ENCODE peak calls at places on chromosomes 13 and 19, in seven cellular contexts. F is ovary, Z is astrocyte of the spinal cord, R is A673, X is fibroblast of pulmonary artery, B is esophagus squamous epithelium, D is uterus. H is an unnamed sample.

GRCh38 chr19:46746281-46746965 is at the start of gene STRN4:
- DNase-seq in F (peak), Z (no peak), R (peak), X (no peak), B (no peak), D (peak), H (no peak)

GRCh38 chr13:38899581-38899980 is 91.0 kb downstream of the STOML3 start:
- DNase-seq in F (no peak), Z (no peak), R (no peak), X (no peak), B (no peak), D (no peak), H (no peak)

GRCh38 chr13:23477096-23477495 is 43.6 kb upstream of the SACS start:
- DNase-seq in F (no peak), Z (no peak), R (no peak), X (peak), B (no peak), D (no peak), H (no peak)

GRCh38 chr13:109426690-109426990 is 359.7 kb downstream of the IRS2 start:
- DNase-seq in F (no peak), Z (no peak), R (no peak), X (peak), B (no peak), D (no peak), H (no peak)

GRCh38 chr13:71055644-71056043 is 811.4 kb downstream of the DACH1 start:
- DNase-seq in F (no peak), Z (no peak), R (no peak), X (no peak), B (no peak), D (no peak), H (no peak)

GRCh38 chr13:95882121-95882520 is 171.1 kb downstream of the UGGT2 start:
- DNase-seq in F (no peak), Z (no peak), R (no peak), X (no peak), B (no peak), D (no peak), H (no peak)

GRCh38 chr19:41928754-41929535 is 696 bp upstream of the ERFL start:
- DNase-seq in F (no peak), Z (no peak), R (no peak), X (no peak), B (no peak), D (no peak), H (no peak)

GRCh38 chr19:13841339-13842293 is 35.3 kb upstream of the NANOS3 start:
- DNase-seq in F (no peak), Z (peak), R (no peak), X (no peak), B (no peak), D (peak), H (no peak)

GRCh38 chr19:19657397-19657783 is 6.1 kb downstream of the ATP13A1 start:
- DNase-seq in F (peak), Z (no peak), R (peak), X (no peak), B (no peak), D (no peak), H (no peak)

GRCh38 chr19:40908981-40909380 is 26.9 kb upstream of the CYP2A7 start:
- DNase-seq in F (no peak), Z (peak), R (no peak), X (no peak), B (no peak), D (no peak), H (no peak)

GRCh38 chr19:54817670-54818536 is 1.6 kb downstream of the KIR3DL1 start:
- DNase-seq in F (no peak), Z (no peak), R (no peak), X (no peak), B (no peak), D (no peak), H (no peak)

GRCh38 chr13:37736040-37736439 is 133.5 kb downstream of the TRPC4 start:
- DNase-seq in F (no peak), Z (no peak), R (no peak), X (no peak), B (no peak), D (no peak), H (no peak)

GRCh38 chr19:14434543-14435319 is 1.6 kb downstream of the PKN1 start:
- DNase-seq in F (peak), Z (peak), R (no peak), X (peak), B (no peak), D (peak), H (no peak)

GRCh38 chr19:38073806-38074685 is 150.0 kb downstream of the DPF1 start:
- DNase-seq in F (no peak), Z (no peak), R (no peak), X (no peak), B (no peak), D (no peak), H (no peak)

GRCh38 chr13:78657699-78658629 is 991 bp downstream of the OBI1 start:
- DNase-seq in F (no peak), Z (peak), R (peak), X (peak), B (no peak), D (no peak), H (no peak)

GRCh38 chr19:42362342-42362741 is 27.8 kb downstream of the CNFN start:
- DNase-seq in F (no peak), Z (no peak), R (no peak), X (no peak), B (no peak), D (no peak), H (no peak)

GRCh38 chr19:58024661-58025060 is 9.2 kb upstream of the ZSCAN1 start:
- DNase-seq in F (no peak), Z (no peak), R (no peak), X (no peak), B (no peak), D (no peak), H (no peak)

GRCh38 chr19:58022283-58022660 is 11.6 kb upstream of the ZSCAN1 start:
- DNase-seq in F (no peak), Z (no peak), R (no peak), X (no peak), B (no peak), D (no peak), H (no peak)

GRCh38 chr19:58020129-58020528 is 13.7 kb upstream of the ZSCAN1 start:
- DNase-seq in F (no peak), Z (no peak), R (no peak), X (no peak), B (no peak), D (no peak), H (no peak)

GRCh38 chr19:58020985-58021384 is 12.8 kb upstream of the ZSCAN1 start:
- DNase-seq in F (no peak), Z (no peak), R (peak), X (no peak), B (no peak), D (no peak), H (no peak)

DNA sequence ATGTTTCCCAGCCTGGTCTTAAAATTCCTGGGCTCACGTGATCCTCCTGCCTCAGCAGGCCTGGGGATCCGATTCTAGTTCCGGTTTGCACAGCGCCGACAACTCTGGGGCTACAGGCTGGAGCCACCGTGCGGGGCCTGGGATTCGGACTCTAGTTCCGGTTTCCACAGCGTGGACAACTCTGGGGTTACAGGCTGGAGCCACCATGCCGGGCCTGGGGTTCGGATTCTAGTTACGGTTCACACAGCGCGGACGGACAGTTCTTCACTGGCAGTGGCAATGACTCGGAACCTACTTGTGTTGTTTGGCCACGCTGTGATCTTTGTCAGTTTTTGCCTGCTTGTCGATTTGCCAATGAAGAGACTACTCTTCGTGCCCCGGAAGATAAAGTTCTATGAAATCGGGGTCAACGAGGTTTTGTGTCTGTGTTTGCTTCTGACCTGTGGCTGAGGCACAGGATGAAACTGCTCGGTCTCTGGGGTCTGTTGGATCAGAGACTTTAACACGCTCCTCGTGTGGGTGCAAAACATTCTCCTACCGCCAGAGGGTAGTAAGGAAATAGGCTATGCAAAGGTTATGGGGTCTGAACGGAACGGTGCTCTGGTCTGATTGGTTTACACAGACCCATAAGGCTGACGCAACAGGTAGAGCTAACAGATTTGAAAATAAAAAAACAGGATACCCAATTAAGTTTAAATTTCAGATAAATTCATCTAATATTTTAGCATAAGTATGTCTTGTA is 12.1 kb upstream of the ZSCAN1 start:
- DNase-seq in F (no peak), Z (peak), R (peak), X (peak), B (no peak), D (peak), H (no peak)
- TF ChIP-seq CTCF in F (peak), Z (peak), R (peak), X (peak), B (peak), D (peak), H (peak)

DNA sequence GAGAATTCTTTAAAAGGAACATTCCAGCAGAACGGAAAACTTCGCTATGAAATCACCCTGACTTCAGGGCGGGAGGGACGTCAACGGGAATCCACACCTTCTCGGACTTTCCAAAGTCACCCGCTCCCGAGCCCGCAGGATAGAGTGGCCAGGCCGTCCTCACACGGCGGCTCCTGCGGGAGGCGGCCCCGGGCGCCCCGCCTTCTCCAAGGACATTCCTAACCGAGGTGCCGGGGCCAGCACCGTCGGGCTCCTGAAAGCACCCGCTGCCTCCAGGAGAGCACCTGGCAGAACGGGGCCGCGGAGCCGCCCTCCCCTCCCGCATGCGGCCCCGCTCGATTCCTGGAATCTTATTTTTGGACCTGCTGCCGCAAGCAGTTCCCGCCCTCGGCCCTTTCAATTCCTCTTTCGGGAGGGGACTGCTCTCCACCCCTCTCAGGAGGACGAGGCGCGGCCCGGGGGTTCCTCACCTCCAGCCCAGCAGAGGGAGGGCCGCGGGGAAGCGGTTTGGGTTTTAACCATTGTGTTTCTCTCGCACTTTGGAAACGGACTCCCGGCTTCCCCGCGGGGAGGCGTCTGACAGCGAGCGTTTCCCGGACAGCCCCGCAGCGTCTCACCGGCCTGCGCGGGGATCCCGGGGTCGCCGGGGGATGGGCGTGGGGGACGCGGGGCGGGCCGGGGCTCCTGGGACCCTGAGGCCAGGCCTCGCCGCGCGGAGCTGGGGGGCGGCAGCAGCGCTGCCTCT is 938 bp downstream of the GAS6 start:
- DNase-seq in F (peak), Z (peak), R (no peak), X (peak), B (no peak), D (peak), H (no peak)
- H3K4me3 ChIP-seq in F (peak), Z (peak), R (peak), X (peak), B (peak), D (peak), H (peak)

DNA sequence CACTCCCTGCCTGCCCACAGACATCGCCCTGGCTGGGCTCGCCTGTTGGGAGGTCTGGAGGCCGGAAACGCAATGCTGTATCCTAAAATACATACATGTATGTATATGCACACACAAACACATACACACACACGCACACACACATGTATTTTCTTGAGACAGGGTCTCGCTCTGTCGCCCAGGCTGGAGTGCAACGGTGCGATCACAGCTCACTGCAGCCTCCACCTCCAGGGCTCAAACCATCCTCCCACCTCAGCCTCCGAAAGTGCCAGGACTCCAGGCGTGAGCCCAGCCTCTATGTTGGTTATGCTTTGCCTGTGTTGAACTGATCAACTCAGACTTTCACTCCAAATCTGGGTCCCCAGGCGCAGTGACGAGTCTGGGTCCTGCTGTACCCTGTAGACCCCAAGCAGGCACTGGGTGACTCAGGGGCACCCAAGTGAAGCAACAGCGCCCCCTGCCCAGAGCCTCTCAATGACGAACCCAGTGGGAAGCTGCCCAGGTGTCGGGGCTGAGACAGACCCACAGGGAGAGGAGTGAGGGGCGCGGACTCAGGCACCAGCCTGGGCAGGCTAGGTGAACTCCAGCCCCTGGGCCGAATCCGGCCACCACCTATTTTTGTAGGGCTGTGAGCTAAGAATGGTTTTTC is 27.4 kb upstream of the CACTIN start:
- DNase-seq in F (no peak), Z (no peak), R (no peak), X (no peak), B (no peak), D (no peak), H (no peak)
- TF ChIP-seq CTCF in F (no peak), Z (peak), R (peak), X (peak), B (no peak), D (no peak), H (no peak)

DNA sequence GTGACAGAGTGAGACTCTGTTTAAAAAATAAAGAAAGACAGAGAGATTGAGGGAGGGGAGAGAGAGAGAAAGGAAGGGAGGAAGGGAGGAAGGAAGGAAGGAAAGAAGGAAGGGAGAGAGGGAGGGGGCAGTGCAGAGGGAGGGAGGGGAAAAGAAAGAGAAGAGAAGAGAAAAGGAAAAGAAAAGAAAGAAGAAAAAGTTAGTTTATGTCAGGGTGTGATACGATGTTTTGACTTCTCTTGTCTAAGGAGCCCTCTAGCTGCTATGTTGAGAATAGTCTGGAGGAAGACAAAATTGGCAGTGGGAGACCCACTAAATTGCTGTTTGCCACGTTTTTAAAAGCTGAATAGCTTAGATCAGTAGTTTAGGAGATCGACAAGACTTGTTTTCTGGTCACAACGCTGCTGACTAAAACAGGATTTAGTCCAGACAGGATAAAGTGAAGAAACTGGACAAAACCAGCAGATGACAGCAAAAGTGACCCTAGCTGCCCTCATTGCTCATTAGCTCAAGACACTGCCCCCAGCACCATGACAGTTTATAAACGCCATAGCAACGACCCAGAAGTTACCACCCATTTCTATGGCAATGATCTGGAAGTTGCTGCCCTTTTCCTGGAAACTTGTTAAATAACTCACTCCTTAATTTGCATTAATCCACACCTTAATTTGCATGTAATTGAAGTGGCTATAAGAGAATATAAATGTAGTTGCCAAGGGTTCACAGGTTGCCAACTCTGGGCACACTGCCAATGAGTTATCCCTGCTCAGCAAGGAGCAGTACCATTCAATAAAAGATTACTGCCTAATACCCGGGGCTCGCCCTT is 11.1 kb downstream of the TEX101 start:
- DNase-seq in F (no peak), Z (no peak), R (peak), X (peak), B (no peak), D (no peak), H (no peak)
- H3K4me3 ChIP-seq in F (no peak), Z (no peak), R (no peak), X (no peak), B (no peak), D (no peak), H (no peak)

GRCh38 chr19:35977446-35978222 is 17.4 kb upstream of the SDHAF1 start:
- DNase-seq in F (no peak), Z (no peak), R (peak), X (no peak), B (no peak), D (no peak), H (no peak)
- TF ChIP-seq CTCF in F (no peak), Z (peak), R (peak), X (no peak), B (no peak), D (no peak), H (peak)

DNA sequence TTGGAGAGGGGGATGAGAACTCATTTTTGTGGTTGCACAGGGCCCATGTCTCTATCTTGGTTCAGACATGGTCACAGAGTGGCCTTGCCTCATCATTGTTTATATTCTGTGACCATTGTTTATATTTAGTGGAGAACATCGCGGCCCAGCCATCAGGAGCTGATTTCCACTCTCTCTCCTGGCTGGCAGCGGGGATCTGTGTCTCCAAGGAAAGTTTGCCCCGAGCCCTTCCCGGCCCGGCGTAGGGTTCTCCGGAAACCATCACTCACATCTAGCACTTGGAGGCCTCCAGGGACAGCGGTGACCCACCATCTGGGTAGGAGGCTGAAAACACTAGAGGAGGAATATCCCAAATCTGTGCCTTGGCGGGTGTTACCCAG is 822 bp upstream of the ZNF358 start:
- DNase-seq in F (peak), Z (no peak), R (no peak), X (no peak), B (no peak), D (no peak), H (no peak)
- H3K4me3 ChIP-seq in F (peak), Z (no peak), R (no peak), X (no peak), B (peak), D (no peak), H (no peak)

GRCh38 chr19:10332158-10332964 is 968 bp downstream of the RAVER1 start:
- DNase-seq in F (no peak), Z (no peak), R (peak), X (no peak), B (no peak), D (no peak), H (no peak)
- TF ChIP-seq CTCF in F (no peak), Z (no peak), R (no peak), X (no peak), B (no peak), D (no peak), H (no peak)

DNA sequence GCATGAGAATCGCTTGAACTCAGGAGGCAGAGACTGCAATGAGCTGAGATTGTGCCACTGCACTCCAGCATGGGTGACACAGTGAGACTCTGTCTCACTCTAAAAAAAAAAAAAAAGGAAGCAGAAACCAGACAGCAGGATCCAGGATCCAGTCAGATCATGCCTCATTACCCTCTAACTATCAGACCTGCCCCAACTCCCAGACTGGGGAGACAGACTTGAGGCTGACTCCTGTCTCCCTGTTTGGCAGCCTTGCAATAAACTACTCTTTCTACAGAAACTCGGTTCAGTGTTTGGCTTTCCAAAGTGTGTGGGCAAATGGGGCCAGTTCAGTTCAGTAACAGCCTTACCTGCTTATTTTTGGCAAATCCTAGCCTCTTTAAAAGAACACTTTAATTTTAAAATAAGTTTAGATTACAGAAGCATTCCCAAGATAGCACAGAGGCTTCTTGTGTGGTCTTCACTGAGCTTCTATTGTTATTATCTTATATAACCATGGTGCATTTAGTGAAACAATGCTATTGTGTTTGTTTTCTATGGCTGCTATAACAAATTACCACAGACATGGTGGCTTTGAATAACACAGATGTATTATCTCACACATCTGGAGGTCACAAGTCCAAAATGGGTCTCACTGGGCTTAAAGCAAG is 18.5 kb downstream of the RASL11A start:
- DNase-seq in F (no peak), Z (no peak), R (no peak), X (no peak), B (no peak), D (no peak), H (no peak)
- H3K4me3 ChIP-seq in F (no peak), Z (no peak), R (no peak), X (no peak), B (no peak), D (no peak), H (no peak)

H was measured in GM12864.